ENCODE peak calls at places on chromosomes 13 and 19, in four cellular contexts. One of them, this sample, is unnamed.

GRCh38 chr19:38245826-38246498 is 10.2 kb downstream of the PPP1R14A start:
- DNase-seq in Calu3: no peak
- DNase-seq in GM23248: peak; percentile 60
- DNase-seq in AG04450: no peak
- DNase-seq in this sample: no peak

GRCh38 chr19:19334989-19335344 is 14.3 kb downstream of the MAU2 start:
- DNase-seq in GM23248: no peak
- DNase-seq in AG04450: no peak
- DNase-seq in Calu3: no peak
- DNase-seq in this sample: no peak

GRCh38 chr13:25738797-25739196 is 313.0 kb downstream of the SHISA2 start:
- DNase-seq in AG04450: no peak
- DNase-seq in Calu3: no peak
- DNase-seq in GM23248: no peak
- DNase-seq in this sample: no peak

GRCh38 chr13:104414771-104415170 is 1348.6 kb upstream of the SLC10A2 start:
- DNase-seq in AG04450: no peak
- DNase-seq in Calu3: no peak
- DNase-seq in GM23248: no peak
- DNase-seq in this sample: no peak

GRCh38 chr19:31300406-31300805 is 48.8 kb downstream of the TSHZ3 start:
- DNase-seq in GM23248: no peak
- DNase-seq in AG04450: no peak
- DNase-seq in Calu3: no peak
- DNase-seq in this sample: no peak

GRCh38 chr19:40150170-40150569 is 41.1 kb upstream of the MAP3K10 start:
- DNase-seq in AG04450: no peak
- DNase-seq in Calu3: no peak
- DNase-seq in GM23248: peak; percentile 75
- DNase-seq in this sample: no peak

GRCh38 chr19:29529646-29530548 is 4.1 kb downstream of the VSTM2B start:
- DNase-seq in AG04450: no peak
- DNase-seq in Calu3: no peak
- DNase-seq in GM23248: peak; percentile 21
- DNase-seq in this sample: no peak

GRCh38 chr19:6264077-6264445 is 15.7 kb downstream of the MLLT1 start:
- DNase-seq in GM23248: no peak
- DNase-seq in AG04450: no peak
- DNase-seq in Calu3: no peak
- DNase-seq in this sample: no peak

GRCh38 chr19:32642771-32643170 is 32.2 kb downstream of the ANKRD27 start:
- DNase-seq in Calu3: no peak
- DNase-seq in GM23248: no peak
- DNase-seq in AG04450: no peak
- DNase-seq in this sample: no peak

GRCh38 chr19:40663712-40664692 is 26.4 kb downstream of the NUMBL start:
- DNase-seq in Calu3: no peak
- DNase-seq in AG04450: no peak
- DNase-seq in GM23248: peak; percentile 61
- DNase-seq in this sample: no peak

GRCh38 chr19:13835791-13836723 is 40.8 kb downstream of the ZSWIM4 start:
- DNase-seq in GM23248: peak; percentile 50
- DNase-seq in Calu3: no peak
- DNase-seq in AG04450: no peak
- DNase-seq in this sample: no peak

GRCh38 chr19:50387176-50387867 is 3.2 kb downstream of the POLD1 start:
- DNase-seq in AG04450: no peak
- DNase-seq in Calu3: no peak
- DNase-seq in GM23248: peak; percentile 72
- DNase-seq in this sample: peak; percentile 55

GRCh38 chr13:102317593-102317992 is 84.3 kb downstream of the FGF14 start:
- DNase-seq in Calu3: no peak
- DNase-seq in AG04450: no peak
- DNase-seq in GM23248: peak; percentile 33
- DNase-seq in this sample: no peak

GRCh38 chr13:110575322-110576069 is 14.0 kb upstream of the RAB20 start:
- DNase-seq in GM23248: peak; percentile 39
- DNase-seq in AG04450: no peak
- DNase-seq in Calu3: no peak
- DNase-seq in this sample: no peak

GRCh38 chr19:19537321-19538048 is 580 bp upstream of the CILP2 start:
- DNase-seq in GM23248: peak; percentile 62
- DNase-seq in Calu3: no peak
- DNase-seq in AG04450: no peak
- DNase-seq in this sample: no peak

GRCh38 chr19:38684078-38684861 is 36.8 kb downstream of the ACTN4 start:
- DNase-seq in Calu3: peak; percentile 96
- DNase-seq in GM23248: peak; percentile 97
- DNase-seq in AG04450: no peak
- DNase-seq in this sample: no peak

GRCh38 chr13:76884571-76885202 is 1.5 kb downstream of the KCTD12 start:
- DNase-seq in Calu3: no peak
- DNase-seq in GM23248: peak; percentile 69
- DNase-seq in AG04450: no peak
- DNase-seq in this sample: no peak

GRCh38 chr13:73261739-73262216 is 203.0 kb downstream of the KLF5 start:
- DNase-seq in GM23248: peak; percentile 10
- DNase-seq in Calu3: no peak
- DNase-seq in AG04450: no peak
- DNase-seq in this sample: no peak

GRCh38 chr13:56735537-56735942 is 405.2 kb upstream of the PRR20A start:
- DNase-seq in GM23248: no peak
- DNase-seq in Calu3: no peak
- DNase-seq in AG04450: no peak
- DNase-seq in this sample: no peak

GRCh38 chr19:54230031-54230430 is 7.2 kb upstream of the LILRB3 start:
- DNase-seq in Calu3: no peak
- DNase-seq in GM23248: no peak
- DNase-seq in AG04450: no peak
- DNase-seq in this sample: no peak

GRCh38 chr19:2444251-2445002 is 12.3 kb downstream of the LMNB2 start:
- DNase-seq in Calu3: no peak
- DNase-seq in AG04450: no peak
- DNase-seq in GM23248: no peak
- DNase-seq in this sample: no peak

GRCh38 chr19:51127755-51128154 is 3.0 kb downstream of the SIGLEC9 start:
- DNase-seq in Calu3: no peak
- DNase-seq in AG04450: no peak
- DNase-seq in GM23248: peak; percentile 12
- DNase-seq in this sample: no peak

This sample was measured in occipital lobe.